ENCODE peak calls at places on chromosomes 3 and 15, in five cellular contexts. M is AG04450, D is HTR-8/SVneo, T is iris pigment epithelial cell, N is foreskin fibroblast. Z is an unnamed sample.

GRCh38 chr3:58323795-58324674 is 8.7 kb upstream of the PXK start:
- DNase-seq in M (no peak), D (no peak), T (peak), N (no peak), Z (no peak)

GRCh38 chr3:53464424-53464823 is 30.0 kb upstream of the CACNA1D start:
- DNase-seq in M (no peak), D (no peak), T (peak), N (peak), Z (no peak)

GRCh38 chr15:96264801-96265515 is 65.5 kb upstream of the NR2F2 start:
- DNase-seq in M (no peak), D (peak), T (peak), N (peak), Z (peak)

GRCh38 chr3:30602946-30603345 is 3.5 kb upstream of the TGFBR2 start:
- DNase-seq in M (no peak), D (no peak), T (no peak), N (no peak), Z (no peak)

GRCh38 chr3:116276637-116277036 is 168.7 kb downstream of the LSAMP start:
- DNase-seq in M (no peak), D (no peak), T (no peak), N (no peak), Z (no peak)

GRCh38 chr3:64494530-64494929 is 193.3 kb downstream of the ADAMTS9 start:
- DNase-seq in M (no peak), D (no peak), T (no peak), N (no peak), Z (no peak)

GRCh38 chr3:42369304-42369703 is 41.1 kb downstream of the LYZL4 start:
- DNase-seq in M (no peak), D (no peak), T (peak), N (no peak), Z (no peak)

GRCh38 chr15:66862111-66862815 is 160.2 kb downstream of the SMAD6 start:
- DNase-seq in M (no peak), D (no peak), T (no peak), N (peak), Z (no peak)

GRCh38 chr3:7401418-7401817 is 540.5 kb downstream of the GRM7 start:
- DNase-seq in M (no peak), D (no peak), T (no peak), N (no peak), Z (no peak)

GRCh38 chr3:131053021-131053420 is 26.3 kb downstream of the NEK11 start:
- DNase-seq in M (no peak), D (no peak), T (peak), N (peak), Z (no peak)

GRCh38 chr15:65937476-65937875 is 68.2 kb downstream of the RAB11A start:
- DNase-seq in M (no peak), D (no peak), T (peak), N (peak), Z (peak)

GRCh38 chr3:172194702-172195392 is 155.5 kb downstream of the FNDC3B start:
- DNase-seq in M (no peak), D (no peak), T (no peak), N (no peak), Z (no peak)

GRCh38 chr3:55592572-55592971 is 105.5 kb upstream of the WNT5A start:
- DNase-seq in M (no peak), D (no peak), T (peak), N (no peak), Z (no peak)

Z was measured in AG08396.